ENCODE peak calls at places on chromosomes 11 and 22, in four cellular contexts. A is bronchial epithelial cell, L is cardiac fibroblast, D is upper lobe of right lung. W is an unnamed sample.

GRCh38 chr11:125959511-125959910 is 13.7 kb downstream of the VSIG10L2 start:
- DNase-seq in A (no peak), L (no peak), D (no peak), W (no peak)

GRCh38 chr11:60964801-60965200 is 6.7 kb upstream of the CD6 start:
- DNase-seq in A (no peak), L (no peak), D (no peak), W (no peak)

GRCh38 chr11:120172054-120172881 is 34.4 kb upstream of the TRIM29 start:
- DNase-seq in A (peak), L (peak), D (peak), W (peak)

GRCh38 chr11:126352163-126352562 is 3.3 kb upstream of the ST3GAL4 start:
- DNase-seq in A (no peak), L (no peak), D (no peak), W (no peak)

GRCh38 chr22:50199836-50200332 is 927 bp upstream of the SELENOO start:
- DNase-seq in A (no peak), L (no peak), D (no peak), W (no peak)

GRCh38 chr22:47558828-47559700 is 796.6 kb downstream of the TBC1D22A start:
- DNase-seq in A (no peak), L (no peak), D (no peak), W (no peak)

GRCh38 chr11:73277467-73277866 is 5.3 kb downstream of the P2RY6 start:
- DNase-seq in A (no peak), L (no peak), D (no peak), W (no peak)

GRCh38 chr11:130945945-130946344 is 29.7 kb upstream of the SNX19 start:
- DNase-seq in A (peak), L (peak), D (no peak), W (peak)

GRCh38 chr22:49586244-49586748 is 241.4 kb downstream of the BRD1 start:
- DNase-seq in A (no peak), L (no peak), D (no peak), W (no peak)

DNA sequence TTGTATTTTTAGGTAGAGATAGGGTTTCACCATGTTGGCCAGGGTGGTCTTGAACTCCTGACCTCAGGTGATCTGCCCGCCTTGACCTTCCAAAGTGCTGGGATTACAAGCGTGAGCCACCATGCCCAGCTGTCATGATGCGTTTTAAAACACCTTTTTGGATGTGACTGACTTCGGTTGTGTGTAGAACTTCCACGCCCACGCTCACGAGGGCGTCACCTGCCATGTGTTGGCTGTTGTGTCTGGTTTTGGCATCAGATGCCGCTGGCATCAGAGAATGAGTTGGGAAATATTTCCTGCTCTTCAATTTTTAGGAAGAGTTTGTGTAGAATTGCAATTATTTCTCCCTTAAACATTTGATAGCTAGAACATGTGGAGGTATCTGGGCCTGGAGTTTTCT is 109.1 kb downstream of the KCNQ1 start:
- DNase-seq in A (no peak), L (no peak), D (peak), W (no peak)
- TF ChIP-seq CTCF in A (no peak), L (no peak), D (no peak), W (no peak)

GRCh38 chr11:67304511-67305113 is 1.3 kb downstream of the SSH3 start:
- DNase-seq in A (no peak), L (no peak), D (peak), W (no peak)
- H3K4me3 ChIP-seq in A (peak), L (peak), D (peak), W (peak)

DNA sequence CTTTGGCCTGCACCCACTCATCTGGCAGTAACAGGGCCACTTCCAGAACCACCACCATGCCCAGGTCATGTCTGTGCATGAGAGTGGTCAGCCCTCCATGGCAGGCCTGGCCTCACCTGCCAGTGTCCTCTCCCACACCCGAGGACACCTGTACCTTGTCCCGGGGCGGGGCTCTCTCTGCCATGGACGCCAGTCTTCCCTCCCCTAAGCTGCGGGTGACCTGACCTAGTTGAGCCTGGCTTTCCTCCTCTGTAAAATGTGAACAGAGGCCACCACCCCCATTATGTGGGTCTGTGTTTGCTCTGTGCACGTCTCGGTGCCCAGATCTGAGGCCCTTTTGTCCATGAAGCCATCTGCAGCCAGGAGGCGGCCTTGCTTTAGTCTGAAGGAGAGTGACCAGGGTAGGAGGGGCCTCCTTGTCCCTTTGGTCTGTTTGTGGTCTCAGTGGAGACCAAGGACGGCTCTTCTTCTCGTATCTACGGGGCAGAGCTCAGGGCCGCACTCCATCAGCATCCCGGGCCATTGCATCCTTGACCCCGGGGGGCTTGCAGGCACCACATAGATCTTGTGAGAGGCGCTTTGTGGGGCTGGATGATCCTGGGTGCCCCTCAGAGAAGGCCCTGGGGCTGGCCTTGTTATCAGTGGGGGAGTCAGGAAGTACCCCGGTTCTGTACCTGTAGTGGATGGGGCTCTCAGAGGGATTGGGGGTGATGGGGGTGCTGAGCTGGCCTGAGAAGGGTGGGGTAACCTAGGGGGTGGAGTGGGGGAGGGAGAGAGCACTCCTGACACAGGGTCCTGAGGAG is 121.6 kb downstream of the KCNQ1 start:
- DNase-seq in A (no peak), L (peak), D (peak), W (no peak)
- TF ChIP-seq CTCF in A (no peak), L (no peak), D (no peak), W (no peak)

GRCh38 chr11:15551897-15552851 is 437.5 kb downstream of the INSC start:
- DNase-seq in A (no peak), L (no peak), D (no peak), W (no peak)

GRCh38 chr11:15547685-15548084 is 433.0 kb downstream of the INSC start:
- DNase-seq in A (no peak), L (no peak), D (no peak), W (no peak)
- H3K4me3 ChIP-seq in A (no peak), L (no peak), D (no peak), W (no peak)

GRCh38 chr11:107688322-107688918 is 23.4 kb downstream of the SLN start:
- DNase-seq in A (no peak), L (peak), D (no peak), W (no peak)

GRCh38 chr11:107695446-107695845 is 16.4 kb downstream of the SLN start:
- DNase-seq in A (no peak), L (peak), D (no peak), W (no peak)

GRCh38 chr11:107683807-107684206 is 28.0 kb downstream of the SLN start:
- DNase-seq in A (peak), L (no peak), D (no peak), W (no peak)

GRCh38 chr11:107691003-107691402 is 20.9 kb downstream of the SLN start:
- DNase-seq in A (peak), L (peak), D (no peak), W (no peak)

DNA sequence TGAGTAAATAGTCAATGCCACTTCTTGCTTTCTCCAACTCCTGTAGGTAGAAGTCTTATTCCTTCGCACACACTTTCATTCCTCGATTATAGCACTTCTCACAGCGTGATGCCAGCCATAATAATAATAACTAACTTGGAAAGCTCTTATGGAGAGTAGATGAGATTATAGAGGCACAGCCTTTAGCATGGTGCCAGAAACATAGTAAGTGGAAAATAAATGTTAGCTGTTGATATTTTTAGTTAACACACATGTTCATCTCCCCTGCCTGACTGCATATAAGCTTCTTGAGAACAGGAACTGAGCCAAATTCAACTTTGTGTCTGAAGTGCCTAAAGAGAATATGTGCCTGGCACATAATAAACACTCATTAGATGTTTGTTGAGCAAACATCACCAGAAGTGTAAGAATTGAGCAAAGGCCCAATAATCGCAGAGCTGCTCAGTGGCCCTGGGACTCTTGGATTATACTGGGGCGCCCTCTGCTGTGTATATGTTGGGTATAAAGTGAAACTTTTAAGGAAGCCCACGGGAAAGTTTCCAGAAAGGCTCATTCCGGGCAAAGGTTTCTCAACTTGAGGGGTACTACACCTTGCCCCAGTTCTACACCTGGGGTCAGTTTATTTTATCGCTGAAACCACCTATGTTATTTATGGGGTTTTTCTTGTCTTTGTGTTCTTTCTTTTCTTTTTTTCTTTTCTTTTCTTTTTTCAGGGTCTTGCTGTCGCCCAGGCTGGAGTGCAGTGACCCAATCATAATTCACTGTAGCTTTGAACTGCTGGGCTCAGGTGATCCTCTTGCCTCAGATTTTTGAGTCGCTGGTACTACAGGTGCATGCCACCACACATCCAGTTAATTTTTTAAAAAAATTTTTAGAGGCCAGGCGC is 22.3 kb downstream of the SLN start:
- DNase-seq in A (peak), L (peak), D (peak), W (no peak)
- TF ChIP-seq CTCF in A (peak), L (peak), D (peak), W (peak)

DNA sequence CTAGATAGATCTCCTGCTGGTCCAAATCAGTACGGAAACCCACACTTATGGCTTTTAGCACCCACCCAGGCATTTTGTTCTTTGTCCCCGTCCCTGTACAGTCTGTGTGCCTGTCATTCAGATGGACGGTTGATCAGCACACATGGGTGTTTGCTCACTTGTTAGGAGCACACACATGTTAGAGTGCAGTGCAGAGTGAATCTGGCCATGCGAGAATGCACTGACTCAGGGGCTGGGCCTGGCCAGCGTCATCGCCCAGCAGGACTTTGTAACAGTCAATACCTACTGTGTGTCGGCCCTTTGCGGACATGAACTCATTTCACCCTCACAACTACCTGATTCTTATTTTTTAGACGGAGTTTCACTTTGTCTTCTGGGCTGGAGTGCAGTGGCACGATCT is 3.4 kb downstream of the RPS6KA4 start:
- DNase-seq in A (no peak), L (no peak), D (no peak), W (no peak)
- H3K4me3 ChIP-seq in A (no peak), L (no peak), D (no peak), W (no peak)

DNA sequence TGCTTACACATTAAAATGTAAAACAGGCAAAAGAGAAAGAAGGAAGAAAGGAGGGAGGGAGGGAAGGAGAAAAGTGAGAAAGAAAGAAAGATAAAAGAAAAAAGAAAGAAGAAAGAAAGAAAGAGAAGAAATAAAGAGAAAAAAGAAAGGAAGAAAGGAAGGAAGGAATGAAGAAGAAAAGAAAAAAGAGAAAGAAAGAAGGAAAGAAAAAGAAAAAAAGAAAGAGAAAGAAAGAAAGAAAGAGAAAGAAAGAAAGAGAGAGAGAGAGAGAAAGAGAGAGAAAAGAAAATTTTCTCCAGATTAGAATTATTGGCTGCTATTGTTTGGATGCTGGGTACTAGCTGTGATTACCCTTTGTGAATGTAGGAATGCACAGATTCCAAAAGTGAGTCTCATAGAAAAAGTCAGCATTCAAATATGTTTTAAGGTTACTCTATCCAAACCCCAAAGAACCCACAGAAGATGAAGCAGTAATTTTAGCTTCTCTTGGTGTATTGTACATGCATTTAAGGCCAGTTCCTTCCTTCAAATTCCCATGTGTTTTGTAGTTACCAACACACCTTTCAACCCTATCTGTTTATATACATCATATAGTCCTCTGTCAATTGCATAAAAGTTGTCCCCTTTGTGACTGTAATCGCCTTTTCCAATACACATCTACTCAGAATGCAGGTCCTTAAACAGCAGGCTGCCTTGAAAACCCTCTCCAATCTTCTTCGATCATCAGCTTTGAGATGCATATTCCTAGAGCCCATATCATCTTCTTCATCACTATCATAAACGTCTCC is 789 bp upstream of the FAM111A start:
- DNase-seq in A (peak), L (no peak), D (no peak), W (peak)
- TF ChIP-seq CTCF in A (no peak), L (no peak), D (no peak), W (no peak)

W was measured in astrocyte of the cerebellum.